ENCODE peak calls at places on chromosomes 6 and 20, in four cellular contexts. One of them, this sample, is unnamed. For H3K4me1 and H3K36me3, the result is how much of the 10 kb centered on the place peaks cover.

GRCh38 chr20:19327401-19327800 is 115.0 kb downstream of the SLC24A3 start:
- DNase-seq in ovary: no peak
- DNase-seq in ascending aorta: no peak
- DNase-seq in naive thymus-derived CD4-positive, alpha-beta T cell: no peak
- DNase-seq in this sample: no peak

GRCh38 chr6:165956874-165957273 is 210.8 kb downstream of the TBXT start:
- DNase-seq in ovary: no peak
- DNase-seq in naive thymus-derived CD4-positive, alpha-beta T cell: no peak
- DNase-seq in ascending aorta: no peak
- DNase-seq in this sample: no peak

GRCh38 chr20:50615407-50615806 is 75.9 kb downstream of the RIPOR3 start:
- DNase-seq in naive thymus-derived CD4-positive, alpha-beta T cell: no peak
- DNase-seq in ascending aorta: no peak
- DNase-seq in ovary: no peak
- DNase-seq in this sample: no peak

GRCh38 chr20:64053841-64054661 is 4.6 kb upstream of the SOX18 start:
- DNase-seq in naive thymus-derived CD4-positive, alpha-beta T cell: no peak
- DNase-seq in ovary: no peak
- DNase-seq in ascending aorta: no peak
- DNase-seq in this sample: no peak

GRCh38 chr6:35602133-35602946 is 86.4 kb downstream of the FKBP5 start:
- DNase-seq in ascending aorta: no peak
- DNase-seq in ovary: no peak
- DNase-seq in naive thymus-derived CD4-positive, alpha-beta T cell: peak
- DNase-seq in this sample: no peak

GRCh38 chr6:129590408-129591022 is 119.5 kb downstream of the ARHGAP18 start:
- DNase-seq in ascending aorta: no peak
- DNase-seq in naive thymus-derived CD4-positive, alpha-beta T cell: no peak
- DNase-seq in ovary: no peak
- DNase-seq in this sample: no peak

GRCh38 chr6:154542747-154543146 is 32.3 kb upstream of the CNKSR3 start:
- DNase-seq in ovary: no peak
- DNase-seq in naive thymus-derived CD4-positive, alpha-beta T cell: no peak
- DNase-seq in ascending aorta: no peak
- DNase-seq in this sample: no peak

GRCh38 chr6:14621518-14621917 is 503.9 kb downstream of the CD83 start:
- DNase-seq in ascending aorta: no peak
- DNase-seq in ovary: no peak
- DNase-seq in naive thymus-derived CD4-positive, alpha-beta T cell: no peak
- DNase-seq in this sample: no peak

GRCh38 chr6:135202821-135203220 is 21.7 kb downstream of the MYB start:
- DNase-seq in ovary: no peak
- DNase-seq in naive thymus-derived CD4-positive, alpha-beta T cell: no peak
- DNase-seq in ascending aorta: no peak
- DNase-seq in this sample: no peak

GRCh38 chr6:3805448-3806123 is 43.6 kb upstream of the FAM50B start:
- DNase-seq in ovary: no peak
- DNase-seq in ascending aorta: no peak
- DNase-seq in naive thymus-derived CD4-positive, alpha-beta T cell: no peak
- DNase-seq in this sample: no peak

GRCh38 chr6:139295906-139296305 is 4.1 kb upstream of the TXLNB start:
- DNase-seq in ovary: no peak
- DNase-seq in ascending aorta: no peak
- DNase-seq in naive thymus-derived CD4-positive, alpha-beta T cell: no peak
- DNase-seq in this sample: no peak

GRCh38 chr6:105136433-105137350 is 43.1 kb downstream of the POPDC3 start:
- DNase-seq in ovary: peak
- DNase-seq in naive thymus-derived CD4-positive, alpha-beta T cell: peak
- DNase-seq in ascending aorta: no peak
- DNase-seq in this sample: peak

GRCh38 chr6:155524249-155524651 is 68.6 kb upstream of the NOX3 start:
- DNase-seq in naive thymus-derived CD4-positive, alpha-beta T cell: no peak
- DNase-seq in ascending aorta: no peak
- DNase-seq in ovary: no peak
- DNase-seq in this sample: no peak

GRCh38 chr6:11356404-11357155 is 124.1 kb upstream of the NEDD9 start:
- DNase-seq in ovary: no peak
- DNase-seq in ascending aorta: no peak
- DNase-seq in naive thymus-derived CD4-positive, alpha-beta T cell: no peak
- DNase-seq in this sample: no peak

GRCh38 chr6:30727920-30728605 is 7.9 kb downstream of the TUBB start:
- DNase-seq in ascending aorta: no peak
- DNase-seq in ovary: no peak
- DNase-seq in naive thymus-derived CD4-positive, alpha-beta T cell: no peak
- DNase-seq in this sample: no peak

GRCh38 chr20:49303211-49303610 is 25.4 kb upstream of the ZNFX1 start:
- DNase-seq in ovary: no peak
- DNase-seq in naive thymus-derived CD4-positive, alpha-beta T cell: no peak
- DNase-seq in ascending aorta: no peak
- DNase-seq in this sample: no peak

GRCh38 chr20:2698186-2698817 is 5.7 kb downstream of the EBF4 start:
- DNase-seq in ovary: no peak
- DNase-seq in ascending aorta: no peak
- DNase-seq in naive thymus-derived CD4-positive, alpha-beta T cell: no peak
- DNase-seq in this sample: no peak

GRCh38 chr6:106751501-106752252 is 122.3 kb downstream of the QRSL1 start:
- DNase-seq in naive thymus-derived CD4-positive, alpha-beta T cell: no peak
- DNase-seq in ascending aorta: no peak
- DNase-seq in ovary: no peak
- DNase-seq in this sample: no peak

GRCh38 chr6:144447487-144447886 is 162.4 kb downstream of the UTRN start:
- DNase-seq in naive thymus-derived CD4-positive, alpha-beta T cell: no peak
- DNase-seq in ascending aorta: no peak
- DNase-seq in ovary: no peak
- DNase-seq in this sample: no peak

GRCh38 chr6:119147101-119148053 is 68.9 kb upstream of the FAM184A start:
- DNase-seq in naive thymus-derived CD4-positive, alpha-beta T cell: no peak
- DNase-seq in ovary: peak
- DNase-seq in ascending aorta: no peak
- DNase-seq in this sample: no peak

GRCh38 chr6:322940-323729 is 30.8 kb downstream of the DUSP22 start:
- DNase-seq in ovary: no peak
- DNase-seq in ascending aorta: no peak
- DNase-seq in naive thymus-derived CD4-positive, alpha-beta T cell: no peak
- DNase-seq in this sample: no peak

GRCh38 chr6:129679758-129680157 is 30.2 kb downstream of the ARHGAP18 start:
- DNase-seq in ascending aorta: no peak
- DNase-seq in ovary: no peak
- DNase-seq in naive thymus-derived CD4-positive, alpha-beta T cell: no peak
- DNase-seq in this sample: no peak

GRCh38 chr6:116866281-116866871 is 10.7 kb upstream of the RFX6 start:
- DNase-seq in ovary: no peak
- DNase-seq in naive thymus-derived CD4-positive, alpha-beta T cell: no peak
- DNase-seq in ascending aorta: no peak
- DNase-seq in this sample: no peak

GRCh38 chr6:89993411-89993810 is 99.1 kb downstream of the GJA10 start:
- DNase-seq in ovary: no peak
- DNase-seq in naive thymus-derived CD4-positive, alpha-beta T cell: no peak
- DNase-seq in ascending aorta: no peak
- DNase-seq in this sample: no peak

GRCh38 chr6:10800810-10801209 is 37.5 kb downstream of the MAK start:
- DNase-seq in naive thymus-derived CD4-positive, alpha-beta T cell: no peak
- DNase-seq in ascending aorta: no peak
- DNase-seq in ovary: no peak
- DNase-seq in this sample: no peak

GRCh38 chr6:38813451-38813850 is 98.3 kb downstream of the DNAH8 start:
- DNase-seq in ascending aorta: no peak
- DNase-seq in naive thymus-derived CD4-positive, alpha-beta T cell: no peak
- DNase-seq in ovary: no peak
- DNase-seq in this sample: no peak

DNA sequence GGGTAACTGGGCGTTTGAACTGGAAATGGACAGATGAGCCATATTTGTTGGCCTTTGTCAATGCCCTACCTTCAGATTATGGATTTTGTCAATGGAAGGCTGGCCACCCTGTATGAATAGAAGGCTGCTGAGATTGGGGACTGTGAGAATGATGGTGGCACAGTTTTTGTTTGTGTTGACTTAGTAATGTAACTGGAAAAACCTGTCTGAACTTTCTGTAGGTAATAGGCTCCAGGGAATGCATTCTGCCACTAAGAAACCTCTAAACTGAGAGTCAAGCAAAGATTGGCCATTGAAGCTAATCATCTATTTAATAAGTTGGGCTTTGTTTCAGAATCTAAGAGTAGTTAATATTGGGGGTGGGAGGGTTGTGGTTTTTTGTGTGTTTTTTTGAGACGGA is 97.5 kb downstream of the FOXO3 start:
- DNase-seq in ovary: no peak
- DNase-seq in naive thymus-derived CD4-positive, alpha-beta T cell: no peak
- DNase-seq in ascending aorta: no peak
- DNase-seq in this sample: no peak
- H3K4me1 ChIP-seq in ovary: under half
- H3K4me1 ChIP-seq in naive thymus-derived CD4-positive, alpha-beta T cell: under half
- H3K4me1 ChIP-seq in ascending aorta: under half
- H3K4me1 ChIP-seq in this sample: under half

DNA sequence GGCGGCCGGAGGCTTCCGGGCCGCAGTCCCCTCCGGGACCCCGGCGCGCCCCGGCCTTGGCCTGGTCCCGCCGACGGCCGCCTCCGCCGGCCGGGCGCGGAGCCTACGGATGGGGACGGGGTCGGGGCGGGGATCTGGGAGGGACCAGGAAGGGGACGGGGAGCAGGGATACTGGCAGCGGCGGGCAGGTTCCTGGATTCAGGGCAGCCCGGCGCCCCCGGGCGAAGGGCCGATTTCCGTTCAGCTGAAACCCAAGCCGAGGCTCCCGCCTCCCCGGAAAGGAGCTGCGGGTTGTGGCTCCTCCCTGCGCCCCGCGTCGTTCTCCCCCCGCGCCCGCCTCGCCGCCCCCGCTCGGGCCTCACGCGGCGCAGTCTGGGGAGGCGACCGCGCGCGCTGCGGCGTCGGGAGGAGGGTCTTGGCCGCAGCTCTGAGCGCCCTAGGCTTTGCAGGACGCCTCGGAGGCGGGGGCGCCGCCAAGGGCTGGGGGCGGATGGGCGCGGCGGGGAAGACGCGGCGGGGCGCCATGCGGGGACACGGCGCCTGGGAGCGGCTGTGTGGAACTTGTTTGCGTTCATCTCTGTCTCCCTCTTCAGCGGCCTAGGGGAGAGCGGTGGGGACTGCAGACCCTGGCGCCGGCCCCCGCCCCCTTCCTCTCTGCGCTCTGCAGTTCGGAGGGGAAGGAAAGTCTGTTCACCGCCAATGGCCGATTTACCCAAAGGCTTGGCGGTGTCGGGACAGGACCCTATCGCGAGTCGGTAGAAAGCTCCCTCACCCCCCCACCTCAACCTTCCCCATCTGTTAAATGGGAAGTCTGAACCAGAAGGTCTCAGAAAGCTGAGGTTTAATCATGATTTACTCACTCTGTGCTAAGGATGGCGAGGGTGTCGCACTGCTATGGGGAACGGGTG is 22.7 kb upstream of the TMEM181 start:
- DNase-seq in ascending aorta: no peak
- DNase-seq in ovary: peak
- DNase-seq in naive thymus-derived CD4-positive, alpha-beta T cell: peak
- DNase-seq in this sample: peak
- H3K27ac ChIP-seq in ascending aorta: no peak
- H3K27ac ChIP-seq in ovary: no peak
- H3K27ac ChIP-seq in naive thymus-derived CD4-positive, alpha-beta T cell: no peak
- H3K27ac ChIP-seq in this sample: peak

GRCh38 chr6:109356237-109356636 is 26.0 kb downstream of the CD164 start:
- DNase-seq in ascending aorta: no peak
- DNase-seq in naive thymus-derived CD4-positive, alpha-beta T cell: no peak
- DNase-seq in ovary: no peak
- DNase-seq in this sample: no peak
- H3K36me3 ChIP-seq in ascending aorta: under half
- H3K36me3 ChIP-seq in naive thymus-derived CD4-positive, alpha-beta T cell: under half
- H3K36me3 ChIP-seq in ovary: under half
- H3K36me3 ChIP-seq in this sample: under half

DNA sequence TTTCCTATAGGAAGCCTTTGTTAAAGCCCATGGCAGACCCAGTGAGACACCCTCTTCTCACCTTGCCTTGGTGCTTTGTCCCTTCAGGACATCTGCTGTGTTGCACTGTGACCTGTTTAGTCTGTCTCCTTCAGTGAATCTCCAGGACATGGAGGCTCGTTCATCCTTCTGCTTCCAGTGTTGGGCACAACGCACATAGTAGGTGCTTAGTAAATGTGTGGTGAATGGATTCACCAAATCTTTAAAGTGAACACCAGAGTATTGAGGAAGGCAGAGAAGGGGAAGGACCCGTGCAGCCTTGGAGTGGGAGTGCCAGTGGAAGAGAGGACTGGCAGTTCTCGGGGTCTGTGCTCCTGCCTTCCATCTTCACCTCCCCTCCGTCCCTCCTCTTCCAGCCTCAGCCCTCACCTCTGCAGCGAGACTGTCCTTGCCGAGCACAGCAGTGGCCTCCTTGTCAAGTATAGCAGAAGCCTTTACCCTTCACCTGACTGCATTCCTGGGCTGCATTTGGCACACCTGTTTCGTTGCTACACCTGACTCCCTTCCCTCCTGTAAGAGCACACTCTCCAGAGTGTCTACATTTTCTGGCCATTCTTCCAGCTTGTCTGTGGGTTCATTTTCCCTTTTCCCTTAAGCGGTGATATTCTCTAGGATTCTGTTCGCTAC is 49.2 kb downstream of the ARID1B start:
- DNase-seq in ovary: no peak
- DNase-seq in ascending aorta: no peak
- DNase-seq in naive thymus-derived CD4-positive, alpha-beta T cell: no peak
- DNase-seq in this sample: no peak
- H3K4me1 ChIP-seq in ovary: under half
- H3K4me1 ChIP-seq in ascending aorta: under half
- H3K4me1 ChIP-seq in naive thymus-derived CD4-positive, alpha-beta T cell: under half
- H3K4me1 ChIP-seq in this sample: under half

DNA sequence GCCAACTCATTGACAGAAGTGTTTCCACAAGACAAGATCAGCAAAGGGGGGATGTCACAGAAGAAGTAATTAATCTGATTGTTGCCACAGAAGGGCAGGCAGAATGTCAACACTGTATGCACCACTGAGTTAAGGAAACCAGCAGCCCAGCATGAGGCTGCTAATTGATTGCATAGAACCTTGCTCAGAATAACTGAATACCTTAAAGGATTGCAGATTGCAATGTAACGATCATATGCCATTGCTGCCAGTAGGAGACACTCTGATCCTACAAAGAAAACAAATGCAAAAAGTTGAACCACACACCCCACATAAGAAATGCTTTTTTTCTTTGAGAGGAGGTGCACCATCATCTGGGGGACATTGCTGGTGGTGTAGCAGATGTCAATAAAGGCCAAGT is 13.1 kb downstream of the OR5V1 start:
- DNase-seq in ovary: no peak
- DNase-seq in naive thymus-derived CD4-positive, alpha-beta T cell: no peak
- DNase-seq in ascending aorta: no peak
- DNase-seq in this sample: no peak
- H3K27ac ChIP-seq in ovary: no peak
- H3K27ac ChIP-seq in naive thymus-derived CD4-positive, alpha-beta T cell: no peak
- H3K27ac ChIP-seq in ascending aorta: no peak
- H3K27ac ChIP-seq in this sample: no peak